ENCODE peak calls at places on chromosomes 13 and 19, in six cellular contexts. D, S, P, J, L and K are unnamed samples.

GRCh38 chr19:45768644-45769053 is 403 bp downstream of the SIX5 start:
- DNase-seq in P (peak), S (no peak), J (peak), D (no peak), L (no peak), K (peak)

GRCh38 chr13:91346062-91346461 is 1.4 kb upstream of the MIR17HG start:
- DNase-seq in P (no peak), S (no peak), L (no peak), D (no peak), J (no peak), K (no peak)

GRCh38 chr13:106372199-106373160 is 163.0 kb downstream of the EFNB2 start:
- DNase-seq in J (no peak), D (peak), L (no peak), S (no peak), P (no peak), K (no peak)

GRCh38 chr13:88887045-88887662 is 1216.0 kb downstream of the SLITRK5 start:
- DNase-seq in P (no peak), S (no peak), L (no peak), J (no peak), D (no peak), K (no peak)

GRCh38 chr19:42606660-42607351 is 12.1 kb upstream of the CEACAM8 start:
- DNase-seq in L (no peak), P (peak), J (no peak), S (peak), D (peak), K (peak)

GRCh38 chr13:80040977-80041310 is 300.0 kb downstream of the SPRY2 start:
- DNase-seq in J (no peak), D (no peak), L (no peak), S (no peak), P (no peak), K (no peak)

GRCh38 chr19:18373892-18374629 is 11.9 kb upstream of the GDF15 start:
- DNase-seq in S (peak), P (peak), J (peak), L (peak), D (peak), K (peak)

GRCh38 chr19:13937479-13938360 is 497 bp downstream of the PODNL1 start:
- DNase-seq in S (no peak), P (no peak), D (no peak), L (no peak), J (no peak), K (no peak)

GRCh38 chr13:76812971-76813691 is 73.1 kb downstream of the KCTD12 start:
- DNase-seq in D (no peak), L (peak), P (no peak), S (no peak), J (no peak), K (no peak)

GRCh38 chr13:26112843-26113242 is 61.0 kb upstream of the SHISA2 start:
- DNase-seq in D (no peak), P (peak), J (no peak), L (no peak), S (no peak), K (no peak)

GRCh38 chr13:46751811-46752635 is 44.9 kb downstream of the ESD start:
- DNase-seq in D (peak), S (no peak), J (no peak), L (no peak), P (no peak), K (no peak)

GRCh38 chr13:114089341-114089740 is 43.1 kb downstream of the RASA3 start:
- DNase-seq in D (peak), S (no peak), J (peak), P (no peak), L (peak), K (no peak)

GRCh38 chr13:42272115-42272756 is at the start of gene AKAP11:
- DNase-seq in D (peak), S (no peak), J (peak), L (no peak), P (peak), K (peak)

GRCh38 chr19:11028146-11028545 is 61.1 kb upstream of the LDLR start:
- DNase-seq in D (no peak), S (no peak), P (no peak), J (no peak), L (no peak), K (no peak)

GRCh38 chr19:29248332-29248844 is 35.4 kb upstream of the UQCRFS1 start:
- DNase-seq in P (no peak), S (no peak), D (no peak), J (no peak), L (no peak), K (no peak)

GRCh38 chr19:7191946-7192691 is 102.1 kb downstream of the INSR start:
- DNase-seq in P (no peak), S (no peak), J (no peak), L (no peak), D (peak), K (no peak)

GRCh38 chr13:73548444-73548843 is 489.6 kb downstream of the KLF5 start:
- DNase-seq in L (no peak), J (no peak), P (no peak), D (no peak), S (no peak), K (no peak)

GRCh38 chr13:72808917-72809500 is 27.1 kb downstream of the PIBF1 start:
- DNase-seq in L (no peak), D (no peak), P (peak), S (no peak), J (no peak), K (no peak)

GRCh38 chr19:51621178-51621577 is 9.0 kb downstream of the SIGLEC5 start:
- DNase-seq in J (no peak), D (peak), S (no peak), L (no peak), P (no peak), K (no peak)

GRCh38 chr19:4910594-4911273 is 1.4 kb downstream of the UHRF1 start:
- DNase-seq in J (no peak), D (peak), P (peak), S (no peak), L (no peak), K (no peak)

GRCh38 chr19:57648336-57649003 is 15.5 kb downstream of the ZNF211 start:
- DNase-seq in L (no peak), J (no peak), P (no peak), D (no peak), S (no peak), K (no peak)

GRCh38 chr19:30228726-30229523 is 143.3 kb upstream of the ZNF536 start:
- DNase-seq in S (no peak), L (no peak), D (no peak), P (peak), J (peak), K (no peak)

GRCh38 chr19:48511800-48512503 is at the start of gene LMTK3:
- DNase-seq in P (peak), S (no peak), J (no peak), L (no peak), D (no peak), K (no peak)

GRCh38 chr19:7254590-7254989 is 39.6 kb downstream of the INSR start:
- DNase-seq in L (no peak), S (no peak), J (no peak), P (no peak), D (no peak), K (no peak)

GRCh38 chr19:45968626-45969025 is 5.0 kb downstream of the NOVA2 start:
- DNase-seq in D (no peak), L (no peak), P (no peak), S (no peak), J (no peak), K (no peak)

GRCh38 chr13:74227476-74228158 is 93.4 kb upstream of the KLF12 start:
- DNase-seq in L (no peak), D (no peak), J (no peak), S (no peak), P (no peak), K (no peak)

DNA sequence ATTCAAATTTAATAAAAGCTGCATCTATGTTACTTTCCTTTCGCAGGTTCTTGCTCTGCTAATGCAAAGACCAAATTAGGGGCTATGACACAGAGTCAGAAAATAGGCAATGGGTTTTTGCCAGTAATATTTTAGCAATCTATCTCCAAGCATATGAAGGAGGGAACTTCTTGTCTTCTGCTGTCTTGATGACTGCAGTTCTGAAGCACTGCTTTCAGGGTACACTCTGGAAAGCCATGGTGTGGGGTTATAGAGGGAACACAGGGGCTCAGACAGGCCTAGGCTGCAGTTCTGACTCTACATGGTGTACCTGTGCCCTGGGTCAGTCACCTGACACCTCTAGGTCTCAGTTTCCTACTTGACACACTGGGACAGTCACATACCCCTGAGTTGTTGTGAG is 263.4 kb downstream of the DNAJC15 start:
- DNase-seq in L (no peak), D (no peak), P (no peak), J (no peak), S (no peak), K (no peak)
- TF ChIP-seq EP300 in L (no peak), D (no peak), P (no peak), J (no peak), S (no peak), K (no peak)

GRCh38 chr13:50537029-50537428 is 306.5 kb downstream of the DLEU7 start:
- DNase-seq in P (no peak), L (no peak), J (no peak), D (no peak), S (no peak), K (no peak)

GRCh38 chr13:50544226-50544625 is 299.3 kb downstream of the DLEU7 start:
- DNase-seq in S (no peak), D (no peak), P (no peak), J (no peak), L (no peak), K (no peak)

GRCh38 chr13:50543767-50544166 is 299.7 kb downstream of the DLEU7 start:
- DNase-seq in D (no peak), P (no peak), L (no peak), S (no peak), J (no peak), K (no peak)

GRCh38 chr13:50535050-50535449 is 308.4 kb downstream of the DLEU7 start:
- DNase-seq in J (no peak), D (no peak), P (no peak), S (no peak), L (no peak), K (no peak)

GRCh38 chr13:50539791-50540530 is 303.5 kb downstream of the DLEU7 start:
- DNase-seq in D (no peak), L (no peak), S (no peak), J (no peak), P (no peak), K (no peak)
- TF ChIP-seq EP300 in D (no peak), L (no peak), S (no peak), J (no peak), P (no peak), K (no peak)

GRCh38 chr13:20258963-20259288 is 26.8 kb upstream of the GJB6 start:
- DNase-seq in J (no peak), D (no peak), P (no peak), L (no peak), S (no peak), K (no peak)
- TF ChIP-seq EP300 in J (no peak), D (no peak), P (no peak), L (no peak), S (no peak), K (no peak)

GRCh38 chr19:47227347-47228167 is 3.4 kb downstream of the BBC3 start:
- DNase-seq in L (peak), D (peak), J (peak), P (peak), S (peak), K (peak)
- TF ChIP-seq EP300 in L (peak), D (no peak), J (peak), P (peak), S (no peak), K (no peak)

DNA sequence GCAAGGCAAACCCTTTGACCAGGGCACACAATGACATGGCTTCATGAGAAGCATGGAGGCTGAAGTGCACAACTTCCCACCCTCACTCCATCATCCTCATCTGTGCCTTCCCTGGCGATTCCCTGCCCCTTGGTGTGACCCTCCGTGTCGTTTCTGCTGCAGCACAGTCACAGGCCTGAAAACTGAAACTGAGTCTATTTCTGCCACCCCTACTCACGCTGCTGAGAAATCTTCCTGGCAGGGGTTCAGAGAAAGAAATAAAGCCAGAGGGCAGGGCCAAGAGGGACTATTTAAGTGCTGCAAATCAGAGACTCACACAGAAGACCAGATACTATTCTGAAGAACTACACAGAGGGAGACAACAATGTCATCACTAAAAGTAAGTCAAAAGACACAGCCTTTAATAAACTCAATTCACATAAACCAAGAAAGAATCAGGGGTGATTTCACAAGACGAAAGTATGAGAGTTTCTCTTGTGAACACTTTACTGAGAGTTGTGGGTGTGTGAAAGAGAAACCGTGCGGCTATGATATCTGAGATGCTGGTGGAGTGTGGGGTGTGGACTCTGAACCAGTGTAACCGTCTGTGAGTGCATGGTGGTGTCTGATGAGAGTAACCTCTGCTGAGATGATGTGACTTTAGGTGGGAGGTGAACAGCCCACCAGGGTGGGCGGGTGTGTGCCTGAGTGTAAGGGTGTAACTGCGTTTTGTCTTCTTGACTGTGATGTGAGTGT is 23.5 kb downstream of the LGALS16 start:
- DNase-seq in J (no peak), D (no peak), P (no peak), L (no peak), S (no peak), K (no peak)
- TF ChIP-seq EP300 in J (no peak), D (no peak), P (no peak), L (no peak), S (no peak), K (no peak)